ENCODE peak calls at places on chromosomes 13 and 19, in four cellular contexts. R is epithelial cell of esophagus, J is heart left ventricle, A is endodermal cell. M is an unnamed sample.

GRCh38 chr19:3620817-3621547 is 5.6 kb downstream of the CACTIN start:
- DNase-seq in J (no peak), R (no peak), A (no peak), M (no peak)

GRCh38 chr19:41411682-41412265 is 14.2 kb downstream of the BCKDHA start:
- DNase-seq in J (peak), A (no peak), R (peak), M (no peak)

GRCh38 chr13:50401721-50402510 is 386.7 kb downstream of the KCNRG start:
- DNase-seq in R (peak), A (no peak), J (no peak), M (peak)

GRCh38 chr13:55199132-55199531 is 1941.6 kb upstream of the PRR20A start:
- DNase-seq in R (no peak), J (no peak), A (peak), M (no peak)

GRCh38 chr13:25990801-25991200 is 61.0 kb downstream of the SHISA2 start:
- DNase-seq in J (no peak), R (no peak), A (no peak), M (no peak)

GRCh38 chr19:868458-869244 is 9.2 kb downstream of the CFD start:
- DNase-seq in A (peak), J (no peak), R (no peak), M (no peak)

GRCh38 chr13:54536112-54536511 is 1507.5 kb downstream of the OLFM4 start:
- DNase-seq in R (peak), A (no peak), J (no peak), M (no peak)

GRCh38 chr19:55640577-55641375 is at the start of gene ZNF580:
- DNase-seq in A (peak), J (peak), R (peak), M (peak)

GRCh38 chr19:5130371-5131030 is 161.6 kb downstream of the KDM4B start:
- DNase-seq in J (no peak), R (no peak), A (peak), M (no peak)

GRCh38 chr19:6236310-6237291 is 43.2 kb downstream of the MLLT1 start:
- DNase-seq in A (no peak), R (peak), J (peak), M (no peak)